ENCODE peak calls at places on chromosomes 5 and 9, in four cellular contexts. One of them, this sample, is unnamed.

GRCh38 chr9:68802525-68803015 is 97.5 kb downstream of the PIP5K1B start:
- DNase-seq in fibroblast of lung: no peak
- DNase-seq in IMR-90: no peak
- DNase-seq in H9: no peak
- DNase-seq in this sample: no peak

GRCh38 chr5:173972844-173973613 is 15.9 kb upstream of the C5orf47 start:
- DNase-seq in fibroblast of lung: peak
- DNase-seq in IMR-90: peak
- DNase-seq in H9: peak
- DNase-seq in this sample: peak

GRCh38 chr9:87007711-87008360 is 60.5 kb upstream of the GAS1 start:
- DNase-seq in fibroblast of lung: no peak
- DNase-seq in IMR-90: peak
- DNase-seq in H9: no peak
- DNase-seq in this sample: no peak

GRCh38 chr9:86575825-86576488 is 221.7 kb upstream of the TUT7 start:
- DNase-seq in fibroblast of lung: no peak
- DNase-seq in IMR-90: no peak
- DNase-seq in H9: no peak
- DNase-seq in this sample: no peak

GRCh38 chr5:11452854-11453253 is 451.4 kb downstream of the CTNND2 start:
- DNase-seq in fibroblast of lung: peak
- DNase-seq in IMR-90: no peak
- DNase-seq in H9: no peak
- DNase-seq in this sample: no peak

GRCh38 chr5:110297152-110297670 is 429.3 kb downstream of the TMEM232 start:
- DNase-seq in fibroblast of lung: no peak
- DNase-seq in IMR-90: no peak
- DNase-seq in H9: no peak
- DNase-seq in this sample: no peak

GRCh38 chr5:161085081-161085480 is 233.1 kb upstream of the ATP10B start:
- DNase-seq in fibroblast of lung: no peak
- DNase-seq in IMR-90: no peak
- DNase-seq in H9: no peak
- DNase-seq in this sample: no peak

GRCh38 chr9:77440057-77440456 is 208.1 kb downstream of the GNA14 start:
- DNase-seq in fibroblast of lung: peak
- DNase-seq in IMR-90: peak
- DNase-seq in H9: peak
- DNase-seq in this sample: no peak

GRCh38 chr5:109865636-109866035 is 175.9 kb downstream of the MAN2A1 start:
- DNase-seq in fibroblast of lung: peak
- DNase-seq in IMR-90: peak
- DNase-seq in H9: no peak
- DNase-seq in this sample: peak

GRCh38 chr9:118444403-118444802 is 740.2 kb downstream of the TLR4 start:
- DNase-seq in fibroblast of lung: no peak
- DNase-seq in IMR-90: no peak
- DNase-seq in H9: no peak
- DNase-seq in this sample: no peak
- H3K4me2 ChIP-seq in fibroblast of lung: no peak
- H3K4me2 ChIP-seq in IMR-90: no peak
- H3K4me2 ChIP-seq in H9: no peak
- H3K4me2 ChIP-seq in this sample: no peak

DNA sequence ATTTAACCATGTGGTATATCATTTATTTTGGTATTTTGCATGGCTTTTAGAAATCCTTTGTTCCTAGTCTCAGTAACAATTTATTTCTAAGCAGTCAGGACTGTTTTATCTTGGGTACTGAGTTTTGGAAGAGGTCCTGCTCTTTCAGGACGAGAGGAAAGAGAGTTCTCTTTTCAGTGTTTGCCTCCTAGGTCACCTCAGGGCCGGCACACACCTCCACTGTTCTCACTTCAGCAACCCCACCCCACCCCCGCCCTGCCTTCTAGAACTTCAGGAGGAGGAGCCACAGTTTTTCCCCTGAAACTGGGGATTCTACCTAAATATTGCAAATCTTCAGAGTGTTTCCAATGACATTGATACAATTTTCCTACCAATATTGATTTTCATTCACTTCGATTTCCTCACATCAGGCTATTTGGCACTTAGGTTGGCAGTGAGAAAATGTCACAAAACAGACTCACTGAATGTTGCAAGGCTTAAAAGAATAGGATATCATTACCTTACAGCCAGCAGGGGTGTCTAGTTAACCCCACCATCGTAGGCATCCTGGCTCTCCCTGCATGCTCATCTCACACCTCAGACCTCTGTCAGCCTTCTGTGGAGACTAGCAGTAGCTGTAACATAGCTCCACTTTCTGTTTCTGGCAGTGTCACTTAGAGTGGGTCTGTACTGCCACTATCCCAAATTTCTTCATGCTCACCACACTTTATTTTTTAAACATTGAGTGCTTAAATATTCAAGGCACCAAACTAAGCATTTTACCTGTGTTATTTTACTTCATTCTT is 5.4 kb downstream of the IGIP start:
- DNase-seq in fibroblast of lung: no peak
- DNase-seq in IMR-90: no peak
- DNase-seq in H9: no peak
- DNase-seq in this sample: no peak
- H3K4me2 ChIP-seq in fibroblast of lung: peak
- H3K4me2 ChIP-seq in IMR-90: peak
- H3K4me2 ChIP-seq in H9: no peak
- H3K4me2 ChIP-seq in this sample: no peak

GRCh38 chr9:137168575-137168906 is 1.3 kb downstream of the LRRC26 start:
- DNase-seq in fibroblast of lung: no peak
- DNase-seq in IMR-90: no peak
- DNase-seq in H9: no peak
- DNase-seq in this sample: no peak
- H3K4me2 ChIP-seq in fibroblast of lung: no peak
- H3K4me2 ChIP-seq in IMR-90: no peak
- H3K4me2 ChIP-seq in H9: peak
- H3K4me2 ChIP-seq in this sample: peak

DNA sequence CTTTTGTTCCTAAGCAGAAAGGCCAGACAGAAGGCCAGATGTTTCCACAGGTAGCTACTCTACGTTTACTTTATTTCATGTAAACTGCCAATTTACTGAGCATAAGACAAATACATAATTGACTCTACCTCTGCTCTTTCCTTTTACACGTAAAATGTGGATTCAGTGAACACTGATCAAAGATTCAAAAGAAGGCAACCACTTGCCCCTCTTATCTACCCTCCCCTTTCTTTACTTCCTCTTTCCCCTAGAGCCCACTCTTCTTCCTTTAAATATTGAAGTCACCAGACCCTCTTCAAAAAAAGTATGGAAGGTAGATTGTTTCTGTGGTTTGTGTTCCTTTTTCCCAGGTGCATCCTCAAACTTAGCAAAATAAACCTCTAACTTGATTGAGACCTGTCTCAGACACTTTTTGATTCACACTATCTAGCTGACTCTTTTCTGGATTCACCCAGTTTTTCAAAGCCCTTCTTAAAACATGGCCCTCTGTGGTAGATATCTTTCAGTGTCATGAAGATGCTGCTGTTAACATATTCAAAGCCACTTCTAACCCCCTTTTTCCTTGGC is 6.7 kb downstream of the FAM114A2 start:
- DNase-seq in fibroblast of lung: no peak
- DNase-seq in IMR-90: no peak
- DNase-seq in H9: no peak
- DNase-seq in this sample: no peak
- H3K4me2 ChIP-seq in fibroblast of lung: no peak
- H3K4me2 ChIP-seq in IMR-90: no peak
- H3K4me2 ChIP-seq in H9: no peak
- H3K4me2 ChIP-seq in this sample: no peak

DNA sequence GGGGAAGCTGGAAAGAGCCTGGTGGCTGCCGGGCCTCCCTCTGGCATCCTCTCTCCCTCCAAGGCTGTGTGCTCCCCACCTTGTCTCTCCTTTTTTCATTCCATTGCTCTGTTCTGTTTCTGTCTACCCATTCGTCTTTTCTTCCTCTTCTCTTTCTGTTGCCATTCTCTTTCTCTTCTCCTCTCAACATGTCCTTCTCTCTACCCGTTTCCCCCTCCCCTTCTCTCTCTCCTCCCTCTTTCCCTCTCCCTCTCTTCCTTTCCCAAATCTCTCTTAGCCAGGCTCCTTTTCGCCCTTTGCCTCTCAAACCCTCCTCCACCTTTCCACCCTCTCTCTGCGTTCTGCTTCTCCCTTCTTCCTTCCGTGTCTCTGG is 19.4 kb upstream of the KCNIP1 start:
- DNase-seq in fibroblast of lung: no peak
- DNase-seq in IMR-90: no peak
- DNase-seq in H9: no peak
- DNase-seq in this sample: no peak
- H3K4me2 ChIP-seq in fibroblast of lung: no peak
- H3K4me2 ChIP-seq in IMR-90: no peak
- H3K4me2 ChIP-seq in H9: no peak
- H3K4me2 ChIP-seq in this sample: no peak

DNA sequence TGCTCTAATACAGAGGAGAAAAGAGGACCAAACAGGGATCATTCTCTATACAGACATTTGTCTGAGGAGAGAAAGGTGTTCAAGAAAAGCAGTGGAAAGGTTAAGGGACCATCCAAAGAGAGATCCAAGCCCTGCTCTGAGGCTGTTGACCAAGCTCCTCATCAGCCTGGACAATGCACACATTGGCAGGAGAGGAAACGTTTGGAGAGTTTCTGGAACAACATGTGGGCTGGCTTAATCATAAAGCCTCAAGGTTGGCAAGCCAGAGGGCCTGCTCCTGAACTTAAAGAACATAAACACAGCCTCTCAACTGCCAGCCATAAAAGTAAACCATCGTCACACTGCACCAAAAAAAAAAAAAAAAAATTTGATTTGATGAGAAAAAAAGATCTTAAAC is 184.4 kb upstream of the SLC12A2 start:
- DNase-seq in fibroblast of lung: no peak
- DNase-seq in IMR-90: peak
- DNase-seq in H9: no peak
- DNase-seq in this sample: no peak
- H3K4me2 ChIP-seq in fibroblast of lung: no peak
- H3K4me2 ChIP-seq in IMR-90: peak
- H3K4me2 ChIP-seq in H9: no peak
- H3K4me2 ChIP-seq in this sample: no peak